ENCODE peak calls at places on chromosomes 1 and 21, in nine cellular contexts. B, J, O, Y, S, Z, C, G and F are unnamed samples.

GRCh38 chr1:119209943-119210342 is 69.5 kb upstream of the WARS2 start:
- DNase-seq in B (no peak), J (no peak), O (no peak), Y (peak), S (no peak), Z (no peak), C (no peak), G (no peak), F (no peak)

GRCh38 chr1:223515416-223515815 is 122.2 kb downstream of the CCDC185 start:
- DNase-seq in B (no peak), J (no peak), O (no peak), Y (no peak), S (no peak), Z (no peak), C (no peak), G (no peak), F (no peak)

GRCh38 chr1:192807968-192808587 is 761 bp upstream of the RGS2 start:
- DNase-seq in B (peak), J (no peak), O (no peak), Y (peak), S (peak), Z (no peak), C (peak), G (no peak), F (no peak)

GRCh38 chr1:220666349-220666748 is 23.8 kb upstream of the C1orf115 start:
- DNase-seq in B (no peak), J (no peak), O (no peak), Y (no peak), S (no peak), Z (no peak), C (no peak), G (no peak), F (no peak)

GRCh38 chr1:52237430-52237829 is 95.5 kb downstream of the ZFYVE9 start:
- DNase-seq in B (no peak), J (no peak), O (no peak), Y (peak), S (no peak), Z (no peak), C (peak), G (no peak), F (peak)

GRCh38 chr1:111904478-111905218 is 84.8 kb downstream of the KCND3 start:
- DNase-seq in B (peak), J (peak), O (peak), Y (no peak), S (peak), Z (no peak), C (peak), G (peak), F (no peak)

GRCh38 chr21:43736224-43736883 is 17.4 kb downstream of the PDXK start:
- DNase-seq in B (no peak), J (no peak), O (no peak), Y (no peak), S (no peak), Z (no peak), C (no peak), G (no peak), F (no peak)

GRCh38 chr1:207811920-207812720 is 60.3 kb downstream of the CD46 start:
- DNase-seq in B (peak), J (peak), O (peak), Y (peak), S (peak), Z (no peak), C (peak), G (peak), F (peak)

GRCh38 chr1:18511469-18511997 is 30.8 kb downstream of the KLHDC7A start:
- DNase-seq in B (no peak), J (no peak), O (no peak), Y (no peak), S (peak), Z (no peak), C (no peak), G (no peak), F (no peak)

GRCh38 chr1:64308856-64309255 is 105.4 kb downstream of the UBE2U start:
- DNase-seq in B (no peak), J (no peak), O (no peak), Y (no peak), S (no peak), Z (no peak), C (no peak), G (no peak), F (no peak)

GRCh38 chr21:14995695-14996490 is 68.9 kb downstream of the NRIP1 start:
- DNase-seq in B (no peak), J (no peak), O (no peak), Y (no peak), S (no peak), Z (no peak), C (peak), G (no peak), F (no peak)

GRCh38 chr21:36854391-36854790 is 112.1 kb downstream of the HLCS start:
- DNase-seq in B (peak), J (no peak), O (no peak), Y (peak), S (peak), Z (no peak), C (peak), G (peak), F (peak)

GRCh38 chr1:223343692-223344091 is 20.3 kb downstream of the SUSD4 start:
- DNase-seq in B (no peak), J (peak), O (peak), Y (no peak), S (no peak), Z (no peak), C (no peak), G (no peak), F (no peak)

GRCh38 chr1:225834417-225835329 is 24.7 kb downstream of the EPHX1 start:
- DNase-seq in B (no peak), J (peak), O (peak), Y (peak), S (no peak), Z (no peak), C (peak), G (no peak), F (no peak)

GRCh38 chr1:214402583-214403216 is 121.7 kb downstream of the SMYD2 start:
- DNase-seq in B (no peak), J (no peak), O (no peak), Y (no peak), S (no peak), Z (no peak), C (peak), G (no peak), F (no peak)

GRCh38 chr1:25797939-25798338 is 2.1 kb upstream of the SELENON start:
- DNase-seq in B (no peak), J (no peak), O (no peak), Y (no peak), S (peak), Z (no peak), C (no peak), G (peak), F (peak)

GRCh38 chr21:25638634-25639166 is 358 bp upstream of the JAM2 start:
- DNase-seq in B (no peak), J (no peak), O (no peak), Y (peak), S (no peak), Z (no peak), C (peak), G (no peak), F (no peak)

GRCh38 chr1:37647281-37647680 is 12.6 kb upstream of the RSPO1 start:
- DNase-seq in B (no peak), J (no peak), O (no peak), Y (no peak), S (no peak), Z (no peak), C (no peak), G (no peak), F (no peak)